ENCODE peak calls at places on chromosomes 4 and X, in seven cellular contexts. One of them, this sample, is unnamed.

GRCh38 chrX:130330706-130331105 is 9.0 kb upstream of the SLC25A14 start:
- DNase-seq in cerebellum: peak
- DNase-seq in right atrium auricular region: no peak
- DNase-seq in hypothalamus: peak
- DNase-seq in KG1: peak
- DNase-seq in endothelial cell: peak
- DNase-seq in activated CD4-positive, alpha-beta T cell treated with anti-CD3 and anti-CD28 coated beads for 4 hours: peak
- DNase-seq in this sample: no peak

GRCh38 chrX:149371984-149372383 is 133.1 kb downstream of the IDS start:
- DNase-seq in activated CD4-positive, alpha-beta T cell treated with anti-CD3 and anti-CD28 coated beads for 4 hours: no peak
- DNase-seq in hypothalamus: no peak
- DNase-seq in KG1: no peak
- DNase-seq in endothelial cell: no peak
- DNase-seq in cerebellum: no peak
- DNase-seq in right atrium auricular region: no peak
- DNase-seq in this sample: no peak

GRCh38 chrX:130079824-130080406 is 30.4 kb downstream of the ELF4 start:
- DNase-seq in activated CD4-positive, alpha-beta T cell treated with anti-CD3 and anti-CD28 coated beads for 4 hours: peak
- DNase-seq in right atrium auricular region: peak
- DNase-seq in hypothalamus: peak
- DNase-seq in cerebellum: peak
- DNase-seq in endothelial cell: peak
- DNase-seq in KG1: peak
- DNase-seq in this sample: no peak

GRCh38 chr4:49063670-49064069 is 77.6 kb downstream of the CWH43 start:
- DNase-seq in KG1: no peak
- DNase-seq in activated CD4-positive, alpha-beta T cell treated with anti-CD3 and anti-CD28 coated beads for 4 hours: no peak
- DNase-seq in hypothalamus: no peak
- DNase-seq in endothelial cell: no peak
- DNase-seq in right atrium auricular region: no peak
- DNase-seq in cerebellum: no peak
- DNase-seq in this sample: no peak

GRCh38 chrX:138775501-138775900 is 64.0 kb upstream of the FGF13 start:
- DNase-seq in hypothalamus: no peak
- DNase-seq in activated CD4-positive, alpha-beta T cell treated with anti-CD3 and anti-CD28 coated beads for 4 hours: no peak
- DNase-seq in cerebellum: no peak
- DNase-seq in endothelial cell: no peak
- DNase-seq in KG1: peak
- DNase-seq in right atrium auricular region: no peak
- DNase-seq in this sample: no peak

GRCh38 chrX:10110984-10111363 is 45.8 kb upstream of the CLCN4 start:
- DNase-seq in cerebellum: no peak
- DNase-seq in activated CD4-positive, alpha-beta T cell treated with anti-CD3 and anti-CD28 coated beads for 4 hours: peak
- DNase-seq in KG1: no peak
- DNase-seq in endothelial cell: no peak
- DNase-seq in right atrium auricular region: no peak
- DNase-seq in hypothalamus: no peak
- DNase-seq in this sample: no peak

GRCh38 chrX:25178555-25178954 is 162.8 kb upstream of the ARX start:
- DNase-seq in KG1: no peak
- DNase-seq in cerebellum: no peak
- DNase-seq in hypothalamus: no peak
- DNase-seq in endothelial cell: no peak
- DNase-seq in activated CD4-positive, alpha-beta T cell treated with anti-CD3 and anti-CD28 coated beads for 4 hours: no peak
- DNase-seq in right atrium auricular region: no peak
- DNase-seq in this sample: no peak

GRCh38 chr4:57081651-57082349 is 28.4 kb downstream of the IGFBP7 start:
- DNase-seq in endothelial cell: no peak
- DNase-seq in cerebellum: no peak
- DNase-seq in activated CD4-positive, alpha-beta T cell treated with anti-CD3 and anti-CD28 coated beads for 4 hours: no peak
- DNase-seq in KG1: no peak
- DNase-seq in right atrium auricular region: no peak
- DNase-seq in hypothalamus: no peak
- DNase-seq in this sample: no peak

GRCh38 chrX:13028871-13029336 is 15.5 kb downstream of the FAM9C start:
- DNase-seq in hypothalamus: no peak
- DNase-seq in right atrium auricular region: no peak
- DNase-seq in KG1: no peak
- DNase-seq in activated CD4-positive, alpha-beta T cell treated with anti-CD3 and anti-CD28 coated beads for 4 hours: no peak
- DNase-seq in endothelial cell: no peak
- DNase-seq in cerebellum: no peak
- DNase-seq in this sample: no peak

GRCh38 chrX:9611436-9612145 is 146.7 kb downstream of the TBL1X start:
- DNase-seq in right atrium auricular region: no peak
- DNase-seq in KG1: no peak
- DNase-seq in activated CD4-positive, alpha-beta T cell treated with anti-CD3 and anti-CD28 coated beads for 4 hours: no peak
- DNase-seq in cerebellum: peak
- DNase-seq in endothelial cell: no peak
- DNase-seq in hypothalamus: no peak
- DNase-seq in this sample: no peak

GRCh38 chrX:140071037-140071436 is 105.7 kb upstream of the CXorf66 start:
- DNase-seq in cerebellum: no peak
- DNase-seq in KG1: no peak
- DNase-seq in activated CD4-positive, alpha-beta T cell treated with anti-CD3 and anti-CD28 coated beads for 4 hours: no peak
- DNase-seq in hypothalamus: no peak
- DNase-seq in right atrium auricular region: no peak
- DNase-seq in endothelial cell: no peak
- DNase-seq in this sample: no peak

GRCh38 chrX:20718592-20718991 is 451.9 kb upstream of the RPS6KA3 start:
- DNase-seq in cerebellum: no peak
- DNase-seq in activated CD4-positive, alpha-beta T cell treated with anti-CD3 and anti-CD28 coated beads for 4 hours: no peak
- DNase-seq in endothelial cell: no peak
- DNase-seq in hypothalamus: no peak
- DNase-seq in KG1: no peak
- DNase-seq in right atrium auricular region: no peak
- DNase-seq in this sample: peak

GRCh38 chrX:68503830-68504229 is 5.0 kb downstream of the YIPF6 start:
- DNase-seq in cerebellum: no peak
- DNase-seq in endothelial cell: no peak
- DNase-seq in right atrium auricular region: no peak
- DNase-seq in KG1: no peak
- DNase-seq in hypothalamus: no peak
- DNase-seq in activated CD4-positive, alpha-beta T cell treated with anti-CD3 and anti-CD28 coated beads for 4 hours: peak
- DNase-seq in this sample: no peak

GRCh38 chrX:55342533-55343501 is 78.1 kb upstream of the PAGE3 start:
- DNase-seq in hypothalamus: no peak
- DNase-seq in cerebellum: peak
- DNase-seq in KG1: peak
- DNase-seq in endothelial cell: no peak
- DNase-seq in activated CD4-positive, alpha-beta T cell treated with anti-CD3 and anti-CD28 coated beads for 4 hours: peak
- DNase-seq in right atrium auricular region: no peak
- DNase-seq in this sample: no peak

GRCh38 chrX:68462653-68463052 is 29.4 kb upstream of the OPHN1 start:
- DNase-seq in endothelial cell: peak
- DNase-seq in activated CD4-positive, alpha-beta T cell treated with anti-CD3 and anti-CD28 coated beads for 4 hours: no peak
- DNase-seq in hypothalamus: no peak
- DNase-seq in right atrium auricular region: no peak
- DNase-seq in cerebellum: no peak
- DNase-seq in KG1: no peak
- DNase-seq in this sample: peak

GRCh38 chr4:26032572-26033320 is 118.7 kb downstream of the SMIM20 start:
- DNase-seq in activated CD4-positive, alpha-beta T cell treated with anti-CD3 and anti-CD28 coated beads for 4 hours: no peak
- DNase-seq in KG1: no peak
- DNase-seq in right atrium auricular region: no peak
- DNase-seq in hypothalamus: no peak
- DNase-seq in endothelial cell: no peak
- DNase-seq in cerebellum: no peak
- DNase-seq in this sample: no peak

GRCh38 chr4:57102050-57102564 is 8.1 kb downstream of the IGFBP7 start:
- DNase-seq in endothelial cell: no peak
- DNase-seq in right atrium auricular region: peak
- DNase-seq in activated CD4-positive, alpha-beta T cell treated with anti-CD3 and anti-CD28 coated beads for 4 hours: no peak
- DNase-seq in cerebellum: no peak
- DNase-seq in hypothalamus: no peak
- DNase-seq in KG1: no peak
- DNase-seq in this sample: no peak

GRCh38 chr4:174485025-174485424 is 37.3 kb downstream of the HPGD start:
- DNase-seq in hypothalamus: no peak
- DNase-seq in KG1: no peak
- DNase-seq in right atrium auricular region: no peak
- DNase-seq in activated CD4-positive, alpha-beta T cell treated with anti-CD3 and anti-CD28 coated beads for 4 hours: no peak
- DNase-seq in endothelial cell: no peak
- DNase-seq in cerebellum: no peak
- DNase-seq in this sample: no peak

GRCh38 chr4:42281324-42282020 is 115.8 kb upstream of the SHISA3 start:
- DNase-seq in right atrium auricular region: no peak
- DNase-seq in hypothalamus: no peak
- DNase-seq in KG1: no peak
- DNase-seq in endothelial cell: no peak
- DNase-seq in activated CD4-positive, alpha-beta T cell treated with anti-CD3 and anti-CD28 coated beads for 4 hours: no peak
- DNase-seq in cerebellum: no peak
- DNase-seq in this sample: no peak

GRCh38 chr4:176277162-176277904 is 8.3 kb upstream of the ASB5 start:
- DNase-seq in right atrium auricular region: peak
- DNase-seq in hypothalamus: peak
- DNase-seq in KG1: no peak
- DNase-seq in endothelial cell: peak
- DNase-seq in cerebellum: peak
- DNase-seq in activated CD4-positive, alpha-beta T cell treated with anti-CD3 and anti-CD28 coated beads for 4 hours: no peak
- DNase-seq in this sample: peak

GRCh38 chr4:70714488-70714887 is 7.3 kb upstream of the RUFY3 start:
- DNase-seq in right atrium auricular region: no peak
- DNase-seq in activated CD4-positive, alpha-beta T cell treated with anti-CD3 and anti-CD28 coated beads for 4 hours: no peak
- DNase-seq in hypothalamus: no peak
- DNase-seq in KG1: no peak
- DNase-seq in cerebellum: no peak
- DNase-seq in endothelial cell: no peak
- DNase-seq in this sample: no peak

GRCh38 chrX:15170927-15171326 is 99.0 kb downstream of the ASB9 start:
- DNase-seq in right atrium auricular region: no peak
- DNase-seq in hypothalamus: no peak
- DNase-seq in activated CD4-positive, alpha-beta T cell treated with anti-CD3 and anti-CD28 coated beads for 4 hours: no peak
- DNase-seq in KG1: no peak
- DNase-seq in cerebellum: no peak
- DNase-seq in endothelial cell: no peak
- DNase-seq in this sample: no peak

GRCh38 chrX:102841706-102842003 is 95.4 kb upstream of the RAB40AL start:
- DNase-seq in cerebellum: no peak
- DNase-seq in KG1: no peak
- DNase-seq in right atrium auricular region: no peak
- DNase-seq in hypothalamus: no peak
- DNase-seq in activated CD4-positive, alpha-beta T cell treated with anti-CD3 and anti-CD28 coated beads for 4 hours: no peak
- DNase-seq in endothelial cell: no peak
- DNase-seq in this sample: no peak

GRCh38 chr4:30839583-30840520 is 119.7 kb downstream of the PCDH7 start:
- DNase-seq in right atrium auricular region: no peak
- DNase-seq in hypothalamus: no peak
- DNase-seq in cerebellum: no peak
- DNase-seq in KG1: no peak
- DNase-seq in activated CD4-positive, alpha-beta T cell treated with anti-CD3 and anti-CD28 coated beads for 4 hours: no peak
- DNase-seq in endothelial cell: no peak
- DNase-seq in this sample: no peak

GRCh38 chr4:41256131-41256739 is 493 bp upstream of the UCHL1 start:
- DNase-seq in activated CD4-positive, alpha-beta T cell treated with anti-CD3 and anti-CD28 coated beads for 4 hours: no peak
- DNase-seq in cerebellum: peak
- DNase-seq in right atrium auricular region: no peak
- DNase-seq in KG1: no peak
- DNase-seq in endothelial cell: peak
- DNase-seq in hypothalamus: no peak
- DNase-seq in this sample: no peak

GRCh38 chr4:154491731-154492249 is at the start of gene DCHS2:
- DNase-seq in KG1: no peak
- DNase-seq in right atrium auricular region: no peak
- DNase-seq in cerebellum: no peak
- DNase-seq in activated CD4-positive, alpha-beta T cell treated with anti-CD3 and anti-CD28 coated beads for 4 hours: no peak
- DNase-seq in hypothalamus: peak
- DNase-seq in endothelial cell: peak
- DNase-seq in this sample: no peak

GRCh38 chr4:55547461-55547770 is 707 bp upstream of the CLOCK start:
- DNase-seq in hypothalamus: no peak
- DNase-seq in endothelial cell: no peak
- DNase-seq in activated CD4-positive, alpha-beta T cell treated with anti-CD3 and anti-CD28 coated beads for 4 hours: no peak
- DNase-seq in KG1: no peak
- DNase-seq in cerebellum: peak
- DNase-seq in right atrium auricular region: no peak
- DNase-seq in this sample: no peak

GRCh38 chr4:25104561-25104960 is 55.7 kb downstream of the SEPSECS start:
- DNase-seq in cerebellum: no peak
- DNase-seq in right atrium auricular region: no peak
- DNase-seq in hypothalamus: no peak
- DNase-seq in activated CD4-positive, alpha-beta T cell treated with anti-CD3 and anti-CD28 coated beads for 4 hours: no peak
- DNase-seq in endothelial cell: no peak
- DNase-seq in KG1: no peak
- DNase-seq in this sample: no peak

GRCh38 chrX:71315917-71316316 is 14.4 kb downstream of the ITGB1BP2 start:
- DNase-seq in cerebellum: no peak
- DNase-seq in hypothalamus: no peak
- DNase-seq in KG1: no peak
- DNase-seq in activated CD4-positive, alpha-beta T cell treated with anti-CD3 and anti-CD28 coated beads for 4 hours: no peak
- DNase-seq in right atrium auricular region: no peak
- DNase-seq in endothelial cell: no peak
- DNase-seq in this sample: no peak

GRCh38 chrX:22135171-22135711 is 103.1 kb downstream of the PHEX start:
- DNase-seq in endothelial cell: no peak
- DNase-seq in cerebellum: no peak
- DNase-seq in hypothalamus: no peak
- DNase-seq in activated CD4-positive, alpha-beta T cell treated with anti-CD3 and anti-CD28 coated beads for 4 hours: no peak
- DNase-seq in KG1: no peak
- DNase-seq in right atrium auricular region: no peak
- DNase-seq in this sample: no peak

GRCh38 chr4:102473476-102473875 is 27.7 kb upstream of the NFKB1 start:
- DNase-seq in KG1: no peak
- DNase-seq in right atrium auricular region: no peak
- DNase-seq in cerebellum: no peak
- DNase-seq in endothelial cell: no peak
- DNase-seq in activated CD4-positive, alpha-beta T cell treated with anti-CD3 and anti-CD28 coated beads for 4 hours: no peak
- DNase-seq in hypothalamus: no peak
- DNase-seq in this sample: no peak

GRCh38 chrX:11478036-11478435 is 184.8 kb downstream of the AMELX start:
- DNase-seq in cerebellum: no peak
- DNase-seq in hypothalamus: no peak
- DNase-seq in right atrium auricular region: no peak
- DNase-seq in KG1: no peak
- DNase-seq in endothelial cell: no peak
- DNase-seq in activated CD4-positive, alpha-beta T cell treated with anti-CD3 and anti-CD28 coated beads for 4 hours: no peak
- DNase-seq in this sample: no peak

GRCh38 chrX:9948406-9948805 is 18.8 kb upstream of the CLDN34 start:
- DNase-seq in hypothalamus: no peak
- DNase-seq in cerebellum: no peak
- DNase-seq in KG1: no peak
- DNase-seq in right atrium auricular region: no peak
- DNase-seq in endothelial cell: no peak
- DNase-seq in activated CD4-positive, alpha-beta T cell treated with anti-CD3 and anti-CD28 coated beads for 4 hours: no peak
- DNase-seq in this sample: no peak

GRCh38 chr4:143196323-143196722 is 11.6 kb downstream of the USP38 start:
- DNase-seq in endothelial cell: no peak
- DNase-seq in cerebellum: no peak
- DNase-seq in activated CD4-positive, alpha-beta T cell treated with anti-CD3 and anti-CD28 coated beads for 4 hours: no peak
- DNase-seq in hypothalamus: no peak
- DNase-seq in KG1: no peak
- DNase-seq in right atrium auricular region: no peak
- DNase-seq in this sample: no peak

GRCh38 chr4:139814285-139815015 is 148.8 kb downstream of the MGST2 start:
- DNase-seq in activated CD4-positive, alpha-beta T cell treated with anti-CD3 and anti-CD28 coated beads for 4 hours: no peak
- DNase-seq in cerebellum: no peak
- DNase-seq in right atrium auricular region: no peak
- DNase-seq in endothelial cell: no peak
- DNase-seq in KG1: no peak
- DNase-seq in hypothalamus: no peak
- DNase-seq in this sample: no peak

GRCh38 chr4:185752881-185753280 is 59.1 kb downstream of the SORBS2 start:
- DNase-seq in KG1: no peak
- DNase-seq in endothelial cell: no peak
- DNase-seq in hypothalamus: no peak
- DNase-seq in activated CD4-positive, alpha-beta T cell treated with anti-CD3 and anti-CD28 coated beads for 4 hours: no peak
- DNase-seq in right atrium auricular region: no peak
- DNase-seq in cerebellum: no peak
- DNase-seq in this sample: no peak